ENCODE peak calls at places on chromosomes 2 and 18, in six cellular contexts. S is lower lobe of right lung; L is right cardiac atrium; F is Panc1; W is RWPE2; N is naive thymus-derived CD4-positive, alpha-beta T cell. B is an unnamed sample.

GRCh38 chr2:41741951-41742563 is 305.8 kb upstream of the PKDCC start:
- ATAC-seq in W (no peak), S (no peak), F (no peak), L (no peak), N (no peak), B (no peak)

GRCh38 chr2:236903978-236904377 is 181.7 kb upstream of the COPS8 start:
- ATAC-seq in N (no peak), S (no peak), F (no peak), L (no peak), W (no peak), B (no peak)

GRCh38 chr2:27502149-27502548 is 5.5 kb downstream of the GCKR start:
- ATAC-seq in S (no peak), L (no peak), N (no peak), F (no peak), W (no peak), B (no peak)

GRCh38 chr2:39938035-39938835 is 159.2 kb upstream of the THUMPD2 start:
- ATAC-seq in S (no peak), N (no peak), L (no peak), W (peak; percentile 73), F (no peak), B (no peak)

GRCh38 chr2:44780406-44780805 is 161.1 kb upstream of the SIX3 start:
- ATAC-seq in N (no peak), S (no peak), F (no peak), L (no peak), W (no peak), B (no peak)

GRCh38 chr2:218578272-218578877 is 9.7 kb downstream of the CNOT9 start:
- ATAC-seq in F (no peak), S (no peak), N (no peak), W (no peak), L (no peak), B (no peak)

GRCh38 chr2:159683804-159684203 is 28.5 kb upstream of the MARCHF7 start:
- ATAC-seq in F (no peak), L (no peak), N (no peak), W (no peak), S (no peak), B (no peak)

GRCh38 chr2:133716166-133716565 is 147.9 kb upstream of the NCKAP5 start:
- ATAC-seq in N (no peak), L (no peak), F (no peak), S (no peak), W (no peak), B (no peak)

GRCh38 chr2:100632759-100633158 is 70.0 kb downstream of the PDCL3 start:
- ATAC-seq in W (no peak), F (no peak), S (no peak), N (no peak), L (no peak), B (no peak)

GRCh38 chr2:110873597-110874525 is 141.5 kb downstream of the ACOXL start:
- ATAC-seq in S (no peak), W (no peak), L (no peak), N (no peak), F (no peak), B (no peak)

GRCh38 chr2:190158798-190159434 is 96.4 kb upstream of the MSTN start:
- ATAC-seq in N (no peak), W (no peak), L (peak; percentile 57), S (no peak), F (no peak), B (no peak)
- H3K4me3 ChIP-seq in N (no peak overlapping the region), W (no peak overlapping the region), L (no peak overlapping the region), S (no peak overlapping the region), F (no peak overlapping the region), B (no peak overlapping the region)

DNA sequence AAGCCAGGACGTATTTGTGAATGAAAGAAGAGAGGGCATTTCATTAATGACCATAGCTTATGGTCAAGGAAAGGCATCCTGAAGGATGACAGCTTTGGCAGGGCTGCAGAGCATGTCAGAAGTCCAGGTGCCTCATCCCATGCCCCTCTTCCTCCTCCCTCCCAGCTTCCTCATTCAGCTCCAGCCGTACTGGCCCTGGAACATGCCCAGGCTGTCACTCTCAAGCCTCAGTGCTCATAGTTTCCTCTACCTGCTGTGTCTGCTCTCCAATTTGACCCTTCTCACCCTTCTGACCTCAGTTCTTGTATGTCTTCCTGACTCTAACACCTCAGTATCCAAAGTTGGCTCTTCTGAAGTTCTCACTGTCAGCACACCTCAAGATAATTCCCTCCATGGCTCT is 695.8 kb upstream of the HS6ST1 start:
- ATAC-seq in L (no peak), S (no peak), W (no peak), N (no peak), F (no peak), B (no peak)
- H3K4me3 ChIP-seq in L (no peak overlapping the region), S (no peak overlapping the region), W (no peak overlapping the region), N (no peak overlapping the region), F (no peak overlapping the region), B (no peak overlapping the region)

DNA sequence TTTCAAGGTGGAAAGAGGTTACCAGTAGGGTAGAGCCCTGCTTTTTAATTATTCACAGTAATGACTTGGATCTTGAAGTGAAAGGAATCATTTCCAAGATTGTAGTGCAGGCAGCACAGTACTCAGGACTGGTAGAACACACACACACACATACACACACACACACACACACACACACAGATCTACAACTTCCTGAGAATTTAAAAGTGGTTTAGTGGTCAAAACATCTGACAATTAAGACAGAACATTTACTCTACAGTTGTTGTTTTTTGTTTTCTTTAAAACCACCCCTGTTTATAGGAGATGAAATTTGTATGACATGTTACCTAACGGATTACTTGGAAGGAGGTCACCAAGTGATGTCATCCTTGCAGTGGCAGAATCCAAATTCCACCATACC is 146.7 kb upstream of the VRK2 start:
- ATAC-seq in N (no peak), L (no peak), S (no peak), W (no peak), F (no peak), B (no peak)
- H3K4me3 ChIP-seq in N (no peak overlapping the region), L (no peak overlapping the region), S (no peak overlapping the region), W (no peak overlapping the region), F (no peak overlapping the region), B (no peak overlapping the region)

GRCh38 chr18:28995319-28995718 is 818.4 kb upstream of the CDH2 start:
- ATAC-seq in F (no peak), S (no peak), W (no peak), N (no peak), L (no peak), B (no peak)
- H3K4me3 ChIP-seq in F (no peak overlapping the region), S (no peak overlapping the region), W (no peak overlapping the region), N (no peak overlapping the region), L (no peak overlapping the region), B (no peak overlapping the region)

GRCh38 chr2:78245394-78246140 is 723.4 kb upstream of the LRRTM4 start:
- ATAC-seq in L (no peak), S (no peak), F (no peak), W (no peak), N (no peak), B (no peak)
- H3K4me3 ChIP-seq in L (no peak overlapping the region), S (no peak overlapping the region), F (no peak overlapping the region), W (no peak overlapping the region), N (no peak overlapping the region), B (no peak overlapping the region)

DNA sequence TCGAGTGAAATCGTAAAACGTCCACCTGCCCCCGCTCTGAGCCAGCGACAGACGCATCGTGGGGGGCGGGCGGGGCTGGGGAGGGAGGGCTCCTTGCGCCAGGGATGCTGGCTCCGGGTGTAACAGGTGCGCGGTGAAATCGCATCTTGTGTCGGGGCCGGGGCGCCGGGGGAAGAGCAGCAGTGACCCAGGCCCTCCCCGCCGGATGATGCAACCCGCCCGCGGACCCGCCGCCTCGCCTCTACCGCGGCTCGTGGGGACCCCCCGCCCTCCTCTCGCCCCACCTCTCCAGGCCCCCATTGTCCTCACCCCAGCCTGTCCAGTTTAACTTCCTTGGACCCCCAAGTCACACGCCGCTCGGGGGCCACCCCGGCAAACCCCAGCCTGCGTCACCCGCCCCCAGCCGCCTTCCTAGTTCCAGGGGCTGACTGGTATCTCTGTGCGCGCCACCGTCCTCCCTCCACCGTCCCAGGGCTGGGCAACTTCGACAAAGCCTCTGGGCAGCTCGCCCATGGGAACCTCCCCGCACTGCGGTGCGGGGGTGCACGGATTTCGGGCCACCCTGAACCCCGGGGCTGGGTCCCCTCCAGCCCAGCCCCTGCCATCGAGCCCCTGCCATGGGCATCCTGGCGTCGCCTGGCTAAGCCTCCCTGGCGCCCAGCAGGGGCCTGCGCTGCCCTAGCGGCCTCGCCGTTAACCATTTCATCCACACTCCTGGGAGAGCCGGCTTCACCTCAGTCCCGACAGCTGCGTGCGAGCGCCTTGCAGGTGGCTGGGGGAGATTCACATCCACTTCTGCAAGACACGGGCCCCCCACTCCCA is 799 bp upstream of the KIF1A start:
- ATAC-seq in L (peak; percentile 32), F (peak; percentile 75), W (peak; percentile 40), S (no peak), N (peak; percentile 30), B (peak; percentile 30)
- H3K4me3 ChIP-seq in L (peak overlapping the region; percentile 56), F (peak overlapping the region; percentile 56), W (no peak overlapping the region), S (no peak overlapping the region), N (no peak overlapping the region), B (no peak overlapping the region)

GRCh38 chr2:62573137-62573731 is 67.2 kb upstream of the TMEM17 start:
- ATAC-seq in L (no peak), N (no peak), W (no peak), S (no peak), F (no peak), B (no peak)

GRCh38 chr2:62568074-62568473 is 62.1 kb upstream of the TMEM17 start:
- ATAC-seq in S (peak; percentile 38), N (no peak), L (no peak), F (no peak), W (no peak), B (no peak)

GRCh38 chr2:62569907-62570793 is 64.2 kb upstream of the TMEM17 start:
- ATAC-seq in N (no peak), W (no peak), S (peak; percentile 44), F (peak; percentile 46), L (peak; percentile 46), B (no peak)

GRCh38 chr2:62568983-62569837 is 63.2 kb upstream of the TMEM17 start:
- ATAC-seq in N (no peak), F (peak; percentile 32), L (no peak), W (no peak), S (peak; percentile 67), B (no peak)

DNA sequence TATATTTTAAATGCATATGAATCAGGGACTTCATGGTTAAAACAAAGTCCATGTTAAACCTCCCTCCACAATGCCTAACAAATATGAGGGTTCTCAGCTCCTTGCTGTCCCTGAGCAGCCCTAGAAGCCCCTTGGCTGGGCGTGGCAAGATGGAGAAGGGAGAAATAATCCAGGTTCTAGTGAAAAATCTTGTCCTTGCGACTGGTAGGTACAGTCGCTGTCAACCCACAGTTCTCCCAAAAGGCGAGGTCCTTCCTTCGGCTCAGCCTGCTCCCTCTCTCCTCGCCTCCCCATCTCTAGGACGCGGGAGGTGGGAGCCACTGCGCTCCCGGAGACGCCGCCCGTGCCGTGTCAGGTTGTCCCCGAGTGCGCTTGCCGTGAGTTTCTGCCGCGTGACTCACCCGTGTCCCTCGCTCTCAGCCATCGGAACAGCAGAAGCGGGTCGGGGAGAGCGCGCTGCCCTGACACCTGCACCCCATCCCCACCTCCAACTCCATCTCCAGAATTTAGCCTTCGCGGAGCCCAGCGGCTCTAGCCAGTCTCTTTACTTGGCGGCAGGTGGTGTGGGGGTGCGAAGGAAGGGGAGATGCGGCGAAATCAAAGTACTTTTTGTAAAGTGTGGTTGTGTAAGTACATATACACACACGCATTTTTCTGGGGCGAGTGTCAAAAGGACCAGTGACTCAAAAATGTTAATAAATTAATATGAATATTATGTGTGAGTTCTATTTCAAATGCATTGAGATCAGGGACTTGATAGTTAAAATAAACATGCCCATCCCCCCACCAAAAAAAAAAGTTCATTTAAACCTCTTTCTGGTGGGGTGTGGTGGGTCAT is 65.1 kb upstream of the TMEM17 start:
- ATAC-seq in N (no peak), L (peak; percentile 77), W (no peak), F (peak; percentile 65), S (peak; percentile 34), B (peak; percentile 64)
- H3K4me3 ChIP-seq in N (no peak overlapping the region), L (peak overlapping the region; percentile 4), W (no peak overlapping the region), F (peak overlapping the region; percentile 24), S (peak overlapping the region; percentile 31), B (peak overlapping the region; percentile 40)